ENCODE peak calls at places on chromosomes 5 and 9, in nine cellular contexts. One of them, this sample, is unnamed.

GRCh38 chr9:137463194-137463930 is 4.2 kb upstream of the NSMF start:
- DNase-seq in left lung: peak; percentile 76
- DNase-seq in heart right ventricle: no peak
- DNase-seq in HFF-Myc: no peak
- DNase-seq in pancreas: no peak
- DNase-seq in endodermal cell: no peak
- DNase-seq in upper lobe of right lung: peak; percentile 57
- DNase-seq in lower lobe of right lung: no peak
- DNase-seq in neural progenitor cell: no peak
- DNase-seq in this sample: no peak

GRCh38 chr9:124222109-124222508 is 35.6 kb upstream of the NEK6 start:
- DNase-seq in lower lobe of right lung: no peak
- DNase-seq in heart right ventricle: no peak
- DNase-seq in neural progenitor cell: no peak
- DNase-seq in upper lobe of right lung: no peak
- DNase-seq in endodermal cell: peak; percentile 26
- DNase-seq in pancreas: no peak
- DNase-seq in HFF-Myc: no peak
- DNase-seq in left lung: no peak
- DNase-seq in this sample: no peak

GRCh38 chr5:7978991-7979390 is 110.0 kb downstream of the MTRR start:
- DNase-seq in upper lobe of right lung: no peak
- DNase-seq in lower lobe of right lung: no peak
- DNase-seq in neural progenitor cell: no peak
- DNase-seq in heart right ventricle: no peak
- DNase-seq in left lung: no peak
- DNase-seq in HFF-Myc: no peak
- DNase-seq in endodermal cell: no peak
- DNase-seq in pancreas: no peak
- DNase-seq in this sample: no peak

GRCh38 chr9:27125030-27125429 is 16.0 kb downstream of the TEK start:
- DNase-seq in left lung: no peak
- DNase-seq in neural progenitor cell: no peak
- DNase-seq in pancreas: peak; percentile 50
- DNase-seq in endodermal cell: no peak
- DNase-seq in lower lobe of right lung: no peak
- DNase-seq in heart right ventricle: peak; percentile 61
- DNase-seq in upper lobe of right lung: no peak
- DNase-seq in HFF-Myc: peak; percentile 41
- DNase-seq in this sample: no peak

GRCh38 chr9:11992866-11993265 is 700.3 kb upstream of the TYRP1 start:
- DNase-seq in upper lobe of right lung: no peak
- DNase-seq in left lung: no peak
- DNase-seq in endodermal cell: no peak
- DNase-seq in pancreas: no peak
- DNase-seq in lower lobe of right lung: no peak
- DNase-seq in heart right ventricle: no peak
- DNase-seq in HFF-Myc: no peak
- DNase-seq in neural progenitor cell: peak; percentile 60
- DNase-seq in this sample: no peak

GRCh38 chr5:32677023-32677422 is 34.1 kb upstream of the NPR3 start:
- DNase-seq in lower lobe of right lung: no peak
- DNase-seq in pancreas: no peak
- DNase-seq in neural progenitor cell: no peak
- DNase-seq in heart right ventricle: no peak
- DNase-seq in upper lobe of right lung: no peak
- DNase-seq in HFF-Myc: no peak
- DNase-seq in endodermal cell: no peak
- DNase-seq in left lung: no peak
- DNase-seq in this sample: no peak

GRCh38 chr5:83354958-83355357 is 116.6 kb upstream of the VCAN start:
- DNase-seq in upper lobe of right lung: no peak
- DNase-seq in HFF-Myc: no peak
- DNase-seq in pancreas: no peak
- DNase-seq in endodermal cell: peak; percentile 76
- DNase-seq in left lung: no peak
- DNase-seq in lower lobe of right lung: no peak
- DNase-seq in heart right ventricle: no peak
- DNase-seq in neural progenitor cell: peak; percentile 77
- DNase-seq in this sample: no peak

GRCh38 chr5:134100283-134101011 is 14.0 kb upstream of the TCF7 start:
- DNase-seq in heart right ventricle: no peak
- DNase-seq in lower lobe of right lung: no peak
- DNase-seq in HFF-Myc: no peak
- DNase-seq in endodermal cell: peak; percentile 87
- DNase-seq in pancreas: no peak
- DNase-seq in neural progenitor cell: peak; percentile 18
- DNase-seq in left lung: no peak
- DNase-seq in upper lobe of right lung: no peak
- DNase-seq in this sample: no peak

GRCh38 chr9:28538132-28538531 is 964.9 kb upstream of the C9orf72 start:
- DNase-seq in left lung: no peak
- DNase-seq in lower lobe of right lung: no peak
- DNase-seq in pancreas: no peak
- DNase-seq in heart right ventricle: no peak
- DNase-seq in HFF-Myc: no peak
- DNase-seq in upper lobe of right lung: no peak
- DNase-seq in endodermal cell: no peak
- DNase-seq in neural progenitor cell: no peak
- DNase-seq in this sample: no peak

GRCh38 chr9:129550199-129550839 is 70.6 kb downstream of the C9orf50 start:
- DNase-seq in upper lobe of right lung: peak; percentile 90
- DNase-seq in lower lobe of right lung: peak; percentile 85
- DNase-seq in left lung: peak; percentile 94
- DNase-seq in endodermal cell: peak; percentile 84
- DNase-seq in HFF-Myc: no peak
- DNase-seq in neural progenitor cell: peak; percentile 82
- DNase-seq in heart right ventricle: peak; percentile 76
- DNase-seq in pancreas: peak; percentile 82
- DNase-seq in this sample: peak; percentile 52

GRCh38 chr5:73544429-73545402 is 20.7 kb downstream of the ANKRA2 start:
- DNase-seq in HFF-Myc: no peak
- DNase-seq in lower lobe of right lung: peak; percentile 62
- DNase-seq in heart right ventricle: no peak
- DNase-seq in pancreas: peak; percentile 59
- DNase-seq in left lung: no peak
- DNase-seq in upper lobe of right lung: peak; percentile 67
- DNase-seq in neural progenitor cell: no peak
- DNase-seq in endodermal cell: no peak
- DNase-seq in this sample: no peak

GRCh38 chr9:132005896-132006295 is 73.8 kb downstream of the MED27 start:
- DNase-seq in endodermal cell: no peak
- DNase-seq in heart right ventricle: no peak
- DNase-seq in left lung: no peak
- DNase-seq in HFF-Myc: no peak
- DNase-seq in pancreas: no peak
- DNase-seq in lower lobe of right lung: no peak
- DNase-seq in neural progenitor cell: no peak
- DNase-seq in upper lobe of right lung: no peak
- DNase-seq in this sample: no peak
- TF ChIP-seq CTCF in endodermal cell: no peak
- TF ChIP-seq CTCF in heart right ventricle: no peak
- TF ChIP-seq CTCF in left lung: no peak
- TF ChIP-seq CTCF in HFF-Myc: no peak
- TF ChIP-seq CTCF in pancreas: no peak
- TF ChIP-seq CTCF in lower lobe of right lung: no peak
- TF ChIP-seq CTCF in neural progenitor cell: no peak
- TF ChIP-seq CTCF in upper lobe of right lung: no peak
- TF ChIP-seq CTCF in this sample: no peak

GRCh38 chr5:52798952-52799351 is 11.2 kb downstream of the ITGA1 start:
- DNase-seq in neural progenitor cell: no peak
- DNase-seq in lower lobe of right lung: no peak
- DNase-seq in pancreas: no peak
- DNase-seq in heart right ventricle: no peak
- DNase-seq in HFF-Myc: no peak
- DNase-seq in left lung: no peak
- DNase-seq in upper lobe of right lung: no peak
- DNase-seq in endodermal cell: no peak
- DNase-seq in this sample: no peak

GRCh38 chr5:52801329-52801728 is 13.6 kb downstream of the ITGA1 start:
- DNase-seq in pancreas: no peak
- DNase-seq in heart right ventricle: no peak
- DNase-seq in upper lobe of right lung: no peak
- DNase-seq in endodermal cell: peak; percentile 55
- DNase-seq in HFF-Myc: no peak
- DNase-seq in lower lobe of right lung: no peak
- DNase-seq in neural progenitor cell: peak; percentile 58
- DNase-seq in left lung: no peak
- DNase-seq in this sample: no peak

GRCh38 chr5:52799358-52799982 is 11.8 kb downstream of the ITGA1 start:
- DNase-seq in heart right ventricle: peak; percentile 64
- DNase-seq in left lung: no peak
- DNase-seq in neural progenitor cell: peak; percentile 82
- DNase-seq in HFF-Myc: peak; percentile 51
- DNase-seq in pancreas: peak; percentile 41
- DNase-seq in lower lobe of right lung: peak; percentile 58
- DNase-seq in upper lobe of right lung: peak; percentile 68
- DNase-seq in endodermal cell: peak; percentile 85
- DNase-seq in this sample: no peak

GRCh38 chr5:52799983-52800393 is 12.3 kb downstream of the ITGA1 start:
- DNase-seq in endodermal cell: peak; percentile 97
- DNase-seq in heart right ventricle: peak; percentile 94
- DNase-seq in HFF-Myc: peak; percentile 78
- DNase-seq in left lung: peak; percentile 99
- DNase-seq in upper lobe of right lung: peak; percentile 99
- DNase-seq in lower lobe of right lung: peak; percentile 97
- DNase-seq in neural progenitor cell: peak; percentile 98
- DNase-seq in pancreas: peak; percentile 94
- DNase-seq in this sample: peak; percentile 76

DNA sequence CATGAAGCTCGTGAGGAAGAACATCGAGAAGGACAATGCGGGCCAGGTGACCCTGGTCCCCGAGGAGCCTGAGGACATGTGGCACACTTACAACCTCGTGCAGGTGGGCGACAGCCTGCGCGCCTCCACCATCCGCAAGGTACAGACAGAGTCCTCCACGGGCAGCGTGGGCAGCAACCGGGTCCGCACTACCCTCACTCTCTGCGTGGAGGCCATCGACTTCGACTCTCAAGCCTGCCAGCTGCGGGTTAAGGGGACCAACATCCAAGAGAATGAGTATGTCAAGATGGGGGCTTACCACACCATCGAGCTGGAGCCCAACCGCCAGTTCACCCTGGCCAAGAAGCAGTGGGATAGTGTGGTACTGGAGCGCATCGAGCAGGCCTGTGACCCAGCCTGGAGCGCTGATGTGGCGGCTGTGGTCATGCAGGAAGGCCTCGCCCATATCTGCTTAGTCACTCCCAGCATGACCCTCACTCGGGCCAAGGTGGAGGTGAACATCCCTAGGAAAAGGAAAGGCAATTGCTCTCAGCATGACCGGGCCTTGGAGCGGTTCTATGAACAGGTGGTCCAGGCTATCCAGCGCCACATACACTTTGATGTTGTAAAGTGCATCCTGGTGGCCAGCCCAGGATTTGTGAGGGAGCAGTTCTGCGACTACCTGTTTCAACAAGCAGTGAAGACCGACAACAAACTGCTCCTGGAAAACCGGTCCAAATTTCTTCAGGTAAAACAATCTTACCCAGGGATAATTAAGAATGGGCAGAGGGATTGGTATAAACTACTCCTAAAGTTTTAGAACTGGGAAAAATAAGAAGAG is 12.9 kb downstream of the ITGA1 start:
- DNase-seq in lower lobe of right lung: peak; percentile 75
- DNase-seq in pancreas: peak; percentile 58
- DNase-seq in neural progenitor cell: peak; percentile 73
- DNase-seq in left lung: peak; percentile 88
- DNase-seq in endodermal cell: peak; percentile 84
- DNase-seq in upper lobe of right lung: peak; percentile 79
- DNase-seq in HFF-Myc: no peak
- DNase-seq in heart right ventricle: peak; percentile 65
- DNase-seq in this sample: peak; percentile 52
- TF ChIP-seq CTCF in lower lobe of right lung: no peak
- TF ChIP-seq CTCF in pancreas: no peak
- TF ChIP-seq CTCF in neural progenitor cell: no peak
- TF ChIP-seq CTCF in left lung: no peak
- TF ChIP-seq CTCF in endodermal cell: peak; percentile 38
- TF ChIP-seq CTCF in upper lobe of right lung: no peak
- TF ChIP-seq CTCF in HFF-Myc: no peak
- TF ChIP-seq CTCF in heart right ventricle: no peak
- TF ChIP-seq CTCF in this sample: no peak

GRCh38 chr9:14323083-14323968 is 9.4 kb upstream of the NFIB start:
- DNase-seq in lower lobe of right lung: no peak
- DNase-seq in left lung: no peak
- DNase-seq in endodermal cell: no peak
- DNase-seq in HFF-Myc: no peak
- DNase-seq in neural progenitor cell: no peak
- DNase-seq in upper lobe of right lung: no peak
- DNase-seq in pancreas: no peak
- DNase-seq in heart right ventricle: no peak
- DNase-seq in this sample: no peak

GRCh38 chr9:14323969-14324366 is 10.0 kb upstream of the NFIB start:
- DNase-seq in endodermal cell: no peak
- DNase-seq in lower lobe of right lung: no peak
- DNase-seq in neural progenitor cell: no peak
- DNase-seq in HFF-Myc: no peak
- DNase-seq in heart right ventricle: no peak
- DNase-seq in pancreas: no peak
- DNase-seq in upper lobe of right lung: no peak
- DNase-seq in left lung: no peak
- DNase-seq in this sample: no peak

GRCh38 chr9:14321517-14322125 is 7.7 kb upstream of the NFIB start:
- DNase-seq in endodermal cell: no peak
- DNase-seq in heart right ventricle: no peak
- DNase-seq in HFF-Myc: no peak
- DNase-seq in lower lobe of right lung: no peak
- DNase-seq in neural progenitor cell: peak; percentile 23
- DNase-seq in upper lobe of right lung: no peak
- DNase-seq in left lung: no peak
- DNase-seq in pancreas: no peak
- DNase-seq in this sample: no peak

GRCh38 chr9:14320272-14321245 is 6.6 kb upstream of the NFIB start:
- DNase-seq in left lung: no peak
- DNase-seq in HFF-Myc: peak; percentile 74
- DNase-seq in heart right ventricle: no peak
- DNase-seq in endodermal cell: no peak
- DNase-seq in neural progenitor cell: no peak
- DNase-seq in lower lobe of right lung: no peak
- DNase-seq in pancreas: no peak
- DNase-seq in upper lobe of right lung: no peak
- DNase-seq in this sample: no peak

GRCh38 chr9:14322211-14323082 is 8.5 kb upstream of the NFIB start:
- DNase-seq in neural progenitor cell: peak; percentile 95
- DNase-seq in left lung: peak; percentile 95
- DNase-seq in heart right ventricle: peak; percentile 93
- DNase-seq in pancreas: peak; percentile 91
- DNase-seq in upper lobe of right lung: peak; percentile 96
- DNase-seq in lower lobe of right lung: peak; percentile 94
- DNase-seq in HFF-Myc: no peak
- DNase-seq in endodermal cell: peak; percentile 96
- DNase-seq in this sample: peak; percentile 61
- TF ChIP-seq CTCF in neural progenitor cell: peak; percentile 59
- TF ChIP-seq CTCF in left lung: peak; percentile 35
- TF ChIP-seq CTCF in heart right ventricle: peak; percentile 69
- TF ChIP-seq CTCF in pancreas: peak; percentile 45
- TF ChIP-seq CTCF in upper lobe of right lung: peak; percentile 53
- TF ChIP-seq CTCF in lower lobe of right lung: peak; percentile 41
- TF ChIP-seq CTCF in HFF-Myc: peak; percentile 26
- TF ChIP-seq CTCF in endodermal cell: peak; percentile 75
- TF ChIP-seq CTCF in this sample: no peak

GRCh38 chr5:138354926-138355378 is 2.5 kb downstream of the KDM3B start:
- DNase-seq in endodermal cell: peak; percentile 78
- DNase-seq in upper lobe of right lung: no peak
- DNase-seq in pancreas: no peak
- DNase-seq in neural progenitor cell: peak; percentile 73
- DNase-seq in HFF-Myc: peak; percentile 73
- DNase-seq in heart right ventricle: peak; percentile 32
- DNase-seq in lower lobe of right lung: no peak
- DNase-seq in left lung: no peak
- DNase-seq in this sample: no peak
- TF ChIP-seq CTCF in endodermal cell: peak; percentile 13
- TF ChIP-seq CTCF in upper lobe of right lung: no peak
- TF ChIP-seq CTCF in pancreas: no peak
- TF ChIP-seq CTCF in neural progenitor cell: no peak
- TF ChIP-seq CTCF in HFF-Myc: no peak
- TF ChIP-seq CTCF in heart right ventricle: no peak
- TF ChIP-seq CTCF in lower lobe of right lung: no peak
- TF ChIP-seq CTCF in left lung: no peak
- TF ChIP-seq CTCF in this sample: no peak

This sample was measured in omental fat pad.